ENCODE peak calls at places on chromosomes 7 and 10, in nine cellular contexts. N is fibroblast of mammary gland, A is chondrocyte, O is progenitor cell of endocrine pancreas, Q is hepatocyte, L is left ventricle myocardium inferior, E is ovary, Z is cardiac fibroblast, R is GM20000. G is an unnamed sample.

GRCh38 chr10:184911-185310 is 49.7 kb downstream of the ZMYND11 start:
- DNase-seq in N (peak; percentile 46), A (no peak), O (no peak), Q (no peak), L (no peak), E (no peak), Z (no peak), R (no peak), G (no peak)

GRCh38 chr7:43686991-43687390 is 42.3 kb downstream of the COA1 start:
- DNase-seq in N (no peak), A (no peak), O (no peak), Q (no peak), L (no peak), E (no peak), Z (no peak), R (no peak), G (no peak)

GRCh38 chr7:57641521-57642067 is 191.6 kb downstream of the ZNF716 start:
- DNase-seq in N (no peak), A (no peak), O (no peak), Q (no peak), L (no peak), E (no peak), Z (no peak), R (no peak), G (no peak)

GRCh38 chr7:90592036-90592435 is 4.1 kb upstream of the CDK14 start:
- DNase-seq in N (peak; percentile 72), A (no peak), O (no peak), Q (no peak), L (no peak), E (no peak), Z (no peak), R (no peak), G (no peak)

GRCh38 chr10:31034041-31034918 is 2.6 kb upstream of the ZNF438 start:
- DNase-seq in N (peak; percentile 96), A (no peak), O (no peak), Q (peak; percentile 17), L (no peak), E (no peak), Z (peak; percentile 94), R (no peak), G (no peak)

GRCh38 chr7:69962077-69962855 is 364.0 kb downstream of the AUTS2 start:
- DNase-seq in N (no peak), A (no peak), O (no peak), Q (peak; percentile 19), L (peak; percentile 61), E (no peak), Z (peak; percentile 17), R (no peak), G (no peak)

GRCh38 chr7:31729195-31729804 is 42.3 kb downstream of the PPP1R17 start:
- DNase-seq in N (no peak), A (no peak), O (no peak), Q (no peak), L (no peak), E (no peak), Z (no peak), R (no peak), G (no peak)

GRCh38 chr7:107579546-107579880 is 533 bp upstream of the BCAP29 start:
- DNase-seq in N (no peak), A (no peak), O (no peak), Q (no peak), L (no peak), E (no peak), Z (no peak), R (no peak), G (no peak)

GRCh38 chr7:16826061-16826460 is 21.3 kb upstream of the AGR2 start:
- DNase-seq in N (no peak), A (no peak), O (no peak), Q (no peak), L (no peak), E (no peak), Z (no peak), R (no peak), G (no peak)

GRCh38 chr7:100801833-100802568 is 25.3 kb downstream of the EPHB4 start:
- DNase-seq in N (peak; percentile 73), A (no peak), O (peak; percentile 34), Q (peak; percentile 88), L (peak; percentile 35), E (peak; percentile 89), Z (peak; percentile 82), R (no peak), G (no peak)

GRCh38 chr10:86393858-86394472 is 27.4 kb upstream of the GRID1 start:
- DNase-seq in N (no peak), A (no peak), O (no peak), Q (no peak), L (no peak), E (no peak), Z (no peak), R (no peak), G (no peak)

GRCh38 chr10:133134411-133135115 is 25.5 kb upstream of the KNDC1 start:
- DNase-seq in N (no peak), A (peak; percentile 86), O (no peak), Q (no peak), L (peak; percentile 9), E (no peak), Z (no peak), R (no peak), G (no peak)

GRCh38 chr10:96289218-96289910 is 14.9 kb upstream of the DNTT start:
- DNase-seq in N (no peak), A (no peak), O (no peak), Q (no peak), L (no peak), E (no peak), Z (no peak), R (no peak), G (no peak)

GRCh38 chr7:116977172-116977571 is 23.9 kb downstream of the ST7 start:
- DNase-seq in N (no peak), A (no peak), O (no peak), Q (no peak), L (no peak), E (no peak), Z (no peak), R (no peak), G (no peak)

GRCh38 chr10:6950133-6950532 is 370.1 kb upstream of the PRKCQ start:
- DNase-seq in N (no peak), A (no peak), O (no peak), Q (no peak), L (no peak), E (no peak), Z (no peak), R (no peak), G (no peak)

GRCh38 chr7:17236603-17237002 is 61.8 kb upstream of the AHR start:
- DNase-seq in N (peak; percentile 68), A (no peak), O (no peak), Q (no peak), L (no peak), E (no peak), Z (peak; percentile 51), R (no peak), G (no peak)

DNA sequence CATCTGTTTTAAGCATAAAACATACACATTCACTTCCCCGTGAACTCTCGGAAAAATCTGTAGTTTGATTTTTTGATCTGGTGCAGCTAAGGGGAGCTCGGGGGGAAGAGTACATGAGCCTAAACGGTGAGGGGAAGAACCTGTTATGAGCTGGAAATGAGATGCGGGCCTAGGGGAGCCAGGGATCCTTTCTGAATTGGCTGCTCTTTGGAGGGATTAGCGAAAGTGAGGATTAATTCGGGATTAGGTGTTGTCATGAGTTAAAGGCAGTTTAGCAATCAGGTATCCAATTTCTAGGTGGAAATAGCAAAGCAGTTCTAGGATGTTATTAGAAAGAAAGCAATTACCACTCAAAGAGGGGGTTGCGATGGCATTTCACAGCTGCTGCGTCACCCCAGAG is 51.1 kb upstream of the ADARB2 start:
- DNase-seq in N (no peak), A (no peak), O (no peak), Q (no peak), L (no peak), E (no peak), Z (no peak), R (no peak), G (no peak)
- TF ChIP-seq CTCF in N (no peak), A (no peak), O (no peak), Q (no peak), L (no peak), E (no peak), Z (no peak), R (no peak), G (no peak)

DNA sequence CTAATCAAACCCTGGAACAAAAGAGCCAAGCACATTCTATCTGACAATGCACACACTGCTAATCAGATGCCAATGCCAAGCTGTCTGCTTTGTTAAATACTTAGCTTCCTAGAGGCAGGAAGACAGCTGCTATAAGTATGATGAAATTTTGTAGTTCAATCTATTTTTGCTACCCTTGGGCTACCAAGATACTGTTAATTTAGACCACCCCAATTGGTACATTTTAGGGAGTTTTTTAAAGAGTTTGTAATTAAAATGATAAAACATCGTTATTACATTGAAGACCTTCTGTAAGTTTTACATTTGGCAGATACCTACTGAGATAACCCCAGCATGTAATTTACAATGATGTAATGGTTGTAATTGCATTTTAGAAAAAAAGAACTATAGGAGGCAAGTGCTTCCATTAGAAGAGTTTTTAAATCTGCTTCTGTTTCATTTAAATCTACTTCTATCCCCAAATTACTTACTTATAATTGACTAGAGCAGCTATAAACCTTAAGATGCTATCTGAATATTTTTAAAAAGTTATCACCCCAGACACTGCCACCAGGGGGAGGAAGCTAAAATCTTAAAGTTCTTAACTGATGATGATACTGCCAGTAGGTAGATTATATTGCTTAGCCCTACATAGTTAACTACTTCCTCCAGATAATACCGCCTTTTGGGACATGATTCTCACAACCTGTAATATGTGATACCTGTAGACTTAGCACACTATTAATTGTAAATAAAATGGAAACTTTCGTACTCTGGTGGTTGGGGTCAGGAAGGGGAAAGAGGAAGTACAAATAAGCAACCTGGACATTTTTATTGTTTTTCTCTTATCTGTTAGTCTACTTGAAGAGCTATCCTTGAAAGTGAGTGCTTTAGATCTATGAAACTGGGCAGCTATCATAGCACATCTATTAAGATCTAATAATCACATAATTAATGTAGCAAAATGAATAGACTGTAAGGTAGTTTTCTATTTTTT is 268.8 kb downstream of the ADK start:
- DNase-seq in N (peak; percentile 43), A (no peak), O (no peak), Q (no peak), L (no peak), E (no peak), Z (peak; percentile 15), R (peak; percentile 14), G (peak; percentile 21)
- TF ChIP-seq CTCF in N (peak; percentile 56), A (peak; percentile 75), O (peak; percentile 45), Q (peak; percentile 25), L (peak; percentile 52), E (no peak), Z (peak; percentile 38), R (peak; percentile 5), G (peak; percentile 45)

GRCh38 chr10:116705498-116705897 is 36.9 kb downstream of the HSPA12A start:
- DNase-seq in N (no peak), A (no peak), O (no peak), Q (no peak), L (no peak), E (no peak), Z (no peak), R (no peak), G (no peak)
- TF ChIP-seq CTCF in N (no peak), A (no peak), O (no peak), Q (no peak), L (no peak), E (no peak), Z (no peak), R (no peak), G (no peak)

DNA sequence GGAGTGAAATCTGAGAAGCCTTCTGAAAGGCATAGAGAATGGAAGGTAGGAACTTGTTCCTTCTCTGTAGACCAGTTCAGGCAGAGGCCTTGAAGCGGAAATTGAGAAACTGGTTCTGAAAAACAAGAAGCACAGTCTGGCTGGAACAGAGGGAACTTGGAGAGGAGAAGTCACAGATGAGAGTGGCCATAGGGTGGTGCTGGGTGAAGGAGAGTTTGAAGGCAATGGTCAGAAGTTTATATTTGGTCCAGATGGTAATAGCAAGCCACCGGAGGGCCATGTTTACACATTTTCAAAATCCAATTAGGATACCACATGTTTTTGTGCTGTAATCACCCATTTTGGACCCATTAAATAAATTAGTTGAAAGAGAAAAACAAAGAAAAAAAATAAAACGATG is 692.5 kb downstream of the INHBA start:
- DNase-seq in N (peak; percentile 49), A (no peak), O (no peak), Q (no peak), L (no peak), E (no peak), Z (no peak), R (no peak), G (no peak)
- TF ChIP-seq CTCF in N (peak; percentile 5), A (peak; percentile 36), O (no peak), Q (no peak), L (no peak), E (no peak), Z (no peak), R (no peak), G (no peak)

G was measured in GM13977.